ENCODE peak calls at places on chromosomes 7 and 10, in ten cellular contexts. One of them, this sample, is unnamed.

GRCh38 chr7:91550931-91551330 is 286.7 kb downstream of the FZD1 start:
- DNase-seq in stimulated activated CD8-positive, alpha-beta memory T cell treated with anti-CD3 and anti-CD28 coated beads, Interleukin-2, amount 100 ng/mL, for 48 hours: no peak
- DNase-seq in B cell: no peak
- DNase-seq in hepatic stellate cell: no peak
- DNase-seq in NCI-H1417: no peak
- DNase-seq in GDM1: no peak
- DNase-seq in Caki2: no peak
- DNase-seq in BJ: no peak
- DNase-seq in stimulated activated CD4-positive, alpha-beta T cell treated with anti-CD3 and anti-CD28 coated beads, Interleukin-12 subunit alpha, Interleukin-12 subunit beta, amount 100 ng/mL, for 48 hours: no peak
- DNase-seq in activated T-helper 1 cell treated with anti-CD3 and anti-CD28 coated beads, Interleukin-2, amount 50 U/mL, for 16 hours: no peak
- DNase-seq in this sample: no peak

GRCh38 chr7:35599642-35600041 is 95.3 kb downstream of the HERPUD2 start:
- DNase-seq in stimulated activated CD8-positive, alpha-beta memory T cell treated with anti-CD3 and anti-CD28 coated beads, Interleukin-2, amount 100 ng/mL, for 48 hours: no peak
- DNase-seq in B cell: no peak
- DNase-seq in hepatic stellate cell: no peak
- DNase-seq in NCI-H1417: no peak
- DNase-seq in GDM1: no peak
- DNase-seq in Caki2: no peak
- DNase-seq in BJ: no peak
- DNase-seq in stimulated activated CD4-positive, alpha-beta T cell treated with anti-CD3 and anti-CD28 coated beads, Interleukin-12 subunit alpha, Interleukin-12 subunit beta, amount 100 ng/mL, for 48 hours: no peak
- DNase-seq in activated T-helper 1 cell treated with anti-CD3 and anti-CD28 coated beads, Interleukin-2, amount 50 U/mL, for 16 hours: no peak
- DNase-seq in this sample: no peak

GRCh38 chr7:108147031-108147563 is 16.9 kb upstream of the LAMB4 start:
- DNase-seq in stimulated activated CD8-positive, alpha-beta memory T cell treated with anti-CD3 and anti-CD28 coated beads, Interleukin-2, amount 100 ng/mL, for 48 hours: no peak
- DNase-seq in B cell: no peak
- DNase-seq in hepatic stellate cell: no peak
- DNase-seq in NCI-H1417: peak; percentile 99
- DNase-seq in GDM1: no peak
- DNase-seq in Caki2: no peak
- DNase-seq in BJ: no peak
- DNase-seq in stimulated activated CD4-positive, alpha-beta T cell treated with anti-CD3 and anti-CD28 coated beads, Interleukin-12 subunit alpha, Interleukin-12 subunit beta, amount 100 ng/mL, for 48 hours: no peak
- DNase-seq in activated T-helper 1 cell treated with anti-CD3 and anti-CD28 coated beads, Interleukin-2, amount 50 U/mL, for 16 hours: no peak
- DNase-seq in this sample: no peak

GRCh38 chr7:103989785-103990775 is 622 bp upstream of the RELN start:
- DNase-seq in stimulated activated CD8-positive, alpha-beta memory T cell treated with anti-CD3 and anti-CD28 coated beads, Interleukin-2, amount 100 ng/mL, for 48 hours: no peak
- DNase-seq in B cell: peak; percentile 40
- DNase-seq in hepatic stellate cell: peak; percentile 62
- DNase-seq in NCI-H1417: peak; percentile 14
- DNase-seq in GDM1: no peak
- DNase-seq in Caki2: peak; percentile 77
- DNase-seq in BJ: no peak
- DNase-seq in stimulated activated CD4-positive, alpha-beta T cell treated with anti-CD3 and anti-CD28 coated beads, Interleukin-12 subunit alpha, Interleukin-12 subunit beta, amount 100 ng/mL, for 48 hours: no peak
- DNase-seq in activated T-helper 1 cell treated with anti-CD3 and anti-CD28 coated beads, Interleukin-2, amount 50 U/mL, for 16 hours: no peak
- DNase-seq in this sample: no peak

GRCh38 chr10:48199580-48200377 is 74.7 kb downstream of the FRMPD2 start:
- DNase-seq in stimulated activated CD8-positive, alpha-beta memory T cell treated with anti-CD3 and anti-CD28 coated beads, Interleukin-2, amount 100 ng/mL, for 48 hours: no peak
- DNase-seq in B cell: no peak
- DNase-seq in hepatic stellate cell: no peak
- DNase-seq in NCI-H1417: no peak
- DNase-seq in GDM1: no peak
- DNase-seq in Caki2: peak; percentile 85
- DNase-seq in BJ: peak; percentile 68
- DNase-seq in stimulated activated CD4-positive, alpha-beta T cell treated with anti-CD3 and anti-CD28 coated beads, Interleukin-12 subunit alpha, Interleukin-12 subunit beta, amount 100 ng/mL, for 48 hours: no peak
- DNase-seq in activated T-helper 1 cell treated with anti-CD3 and anti-CD28 coated beads, Interleukin-2, amount 50 U/mL, for 16 hours: no peak
- DNase-seq in this sample: no peak

GRCh38 chr10:5404188-5405041 is at the start of gene TUBAL3:
- DNase-seq in stimulated activated CD8-positive, alpha-beta memory T cell treated with anti-CD3 and anti-CD28 coated beads, Interleukin-2, amount 100 ng/mL, for 48 hours: no peak
- DNase-seq in B cell: no peak
- DNase-seq in hepatic stellate cell: no peak
- DNase-seq in NCI-H1417: no peak
- DNase-seq in GDM1: no peak
- DNase-seq in Caki2: no peak
- DNase-seq in BJ: no peak
- DNase-seq in stimulated activated CD4-positive, alpha-beta T cell treated with anti-CD3 and anti-CD28 coated beads, Interleukin-12 subunit alpha, Interleukin-12 subunit beta, amount 100 ng/mL, for 48 hours: no peak
- DNase-seq in activated T-helper 1 cell treated with anti-CD3 and anti-CD28 coated beads, Interleukin-2, amount 50 U/mL, for 16 hours: no peak
- DNase-seq in this sample: no peak

GRCh38 chr10:98268694-98269386 is 846 bp upstream of the LOXL4 start:
- DNase-seq in stimulated activated CD8-positive, alpha-beta memory T cell treated with anti-CD3 and anti-CD28 coated beads, Interleukin-2, amount 100 ng/mL, for 48 hours: no peak
- DNase-seq in B cell: no peak
- DNase-seq in hepatic stellate cell: peak; percentile 55
- DNase-seq in NCI-H1417: no peak
- DNase-seq in GDM1: no peak
- DNase-seq in Caki2: peak; percentile 25
- DNase-seq in BJ: no peak
- DNase-seq in stimulated activated CD4-positive, alpha-beta T cell treated with anti-CD3 and anti-CD28 coated beads, Interleukin-12 subunit alpha, Interleukin-12 subunit beta, amount 100 ng/mL, for 48 hours: no peak
- DNase-seq in activated T-helper 1 cell treated with anti-CD3 and anti-CD28 coated beads, Interleukin-2, amount 50 U/mL, for 16 hours: no peak
- DNase-seq in this sample: no peak

GRCh38 chr7:23712368-23713284 is 2.6 kb downstream of the STK31 start:
- DNase-seq in stimulated activated CD8-positive, alpha-beta memory T cell treated with anti-CD3 and anti-CD28 coated beads, Interleukin-2, amount 100 ng/mL, for 48 hours: no peak
- DNase-seq in B cell: peak; percentile 60
- DNase-seq in hepatic stellate cell: peak; percentile 55
- DNase-seq in NCI-H1417: peak; percentile 58
- DNase-seq in GDM1: no peak
- DNase-seq in Caki2: peak; percentile 53
- DNase-seq in BJ: no peak
- DNase-seq in stimulated activated CD4-positive, alpha-beta T cell treated with anti-CD3 and anti-CD28 coated beads, Interleukin-12 subunit alpha, Interleukin-12 subunit beta, amount 100 ng/mL, for 48 hours: no peak
- DNase-seq in activated T-helper 1 cell treated with anti-CD3 and anti-CD28 coated beads, Interleukin-2, amount 50 U/mL, for 16 hours: no peak
- DNase-seq in this sample: no peak

GRCh38 chr7:134513169-134513752 is 14.1 kb upstream of the AKR1B10 start:
- DNase-seq in stimulated activated CD8-positive, alpha-beta memory T cell treated with anti-CD3 and anti-CD28 coated beads, Interleukin-2, amount 100 ng/mL, for 48 hours: no peak
- DNase-seq in B cell: peak; percentile 34
- DNase-seq in hepatic stellate cell: peak; percentile 47
- DNase-seq in NCI-H1417: peak; percentile 54
- DNase-seq in GDM1: peak; percentile 3
- DNase-seq in Caki2: peak; percentile 55
- DNase-seq in BJ: no peak
- DNase-seq in stimulated activated CD4-positive, alpha-beta T cell treated with anti-CD3 and anti-CD28 coated beads, Interleukin-12 subunit alpha, Interleukin-12 subunit beta, amount 100 ng/mL, for 48 hours: peak; percentile 22
- DNase-seq in activated T-helper 1 cell treated with anti-CD3 and anti-CD28 coated beads, Interleukin-2, amount 50 U/mL, for 16 hours: no peak
- DNase-seq in this sample: peak; percentile 4

GRCh38 chr10:71888623-71889387 is 37.8 kb upstream of the PSAP start:
- DNase-seq in stimulated activated CD8-positive, alpha-beta memory T cell treated with anti-CD3 and anti-CD28 coated beads, Interleukin-2, amount 100 ng/mL, for 48 hours: peak; percentile 40
- DNase-seq in B cell: peak; percentile 88
- DNase-seq in hepatic stellate cell: peak; percentile 77
- DNase-seq in NCI-H1417: peak; percentile 30
- DNase-seq in GDM1: peak; percentile 58
- DNase-seq in Caki2: peak; percentile 90
- DNase-seq in BJ: peak; percentile 69
- DNase-seq in stimulated activated CD4-positive, alpha-beta T cell treated with anti-CD3 and anti-CD28 coated beads, Interleukin-12 subunit alpha, Interleukin-12 subunit beta, amount 100 ng/mL, for 48 hours: peak; percentile 39
- DNase-seq in activated T-helper 1 cell treated with anti-CD3 and anti-CD28 coated beads, Interleukin-2, amount 50 U/mL, for 16 hours: no peak
- DNase-seq in this sample: peak; percentile 54

GRCh38 chr10:121532465-121532864 is 65.8 kb downstream of the FGFR2 start:
- DNase-seq in stimulated activated CD8-positive, alpha-beta memory T cell treated with anti-CD3 and anti-CD28 coated beads, Interleukin-2, amount 100 ng/mL, for 48 hours: no peak
- DNase-seq in B cell: no peak
- DNase-seq in hepatic stellate cell: no peak
- DNase-seq in NCI-H1417: no peak
- DNase-seq in GDM1: no peak
- DNase-seq in Caki2: no peak
- DNase-seq in BJ: no peak
- DNase-seq in stimulated activated CD4-positive, alpha-beta T cell treated with anti-CD3 and anti-CD28 coated beads, Interleukin-12 subunit alpha, Interleukin-12 subunit beta, amount 100 ng/mL, for 48 hours: no peak
- DNase-seq in activated T-helper 1 cell treated with anti-CD3 and anti-CD28 coated beads, Interleukin-2, amount 50 U/mL, for 16 hours: no peak
- DNase-seq in this sample: no peak

GRCh38 chr7:138801256-138801655 is 3.3 kb upstream of the ATP6V0A4 start:
- DNase-seq in stimulated activated CD8-positive, alpha-beta memory T cell treated with anti-CD3 and anti-CD28 coated beads, Interleukin-2, amount 100 ng/mL, for 48 hours: no peak
- DNase-seq in B cell: no peak
- DNase-seq in hepatic stellate cell: no peak
- DNase-seq in NCI-H1417: no peak
- DNase-seq in GDM1: no peak
- DNase-seq in Caki2: no peak
- DNase-seq in BJ: no peak
- DNase-seq in stimulated activated CD4-positive, alpha-beta T cell treated with anti-CD3 and anti-CD28 coated beads, Interleukin-12 subunit alpha, Interleukin-12 subunit beta, amount 100 ng/mL, for 48 hours: no peak
- DNase-seq in activated T-helper 1 cell treated with anti-CD3 and anti-CD28 coated beads, Interleukin-2, amount 50 U/mL, for 16 hours: no peak
- DNase-seq in this sample: no peak

GRCh38 chr10:84208023-84208422 is 13.7 kb downstream of the CDHR1 start:
- DNase-seq in stimulated activated CD8-positive, alpha-beta memory T cell treated with anti-CD3 and anti-CD28 coated beads, Interleukin-2, amount 100 ng/mL, for 48 hours: no peak
- DNase-seq in B cell: no peak
- DNase-seq in hepatic stellate cell: no peak
- DNase-seq in NCI-H1417: no peak
- DNase-seq in GDM1: no peak
- DNase-seq in Caki2: no peak
- DNase-seq in BJ: no peak
- DNase-seq in stimulated activated CD4-positive, alpha-beta T cell treated with anti-CD3 and anti-CD28 coated beads, Interleukin-12 subunit alpha, Interleukin-12 subunit beta, amount 100 ng/mL, for 48 hours: no peak
- DNase-seq in activated T-helper 1 cell treated with anti-CD3 and anti-CD28 coated beads, Interleukin-2, amount 50 U/mL, for 16 hours: no peak
- DNase-seq in this sample: no peak

GRCh38 chr7:131190146-131190545 is 137.5 kb upstream of the MKLN1 start:
- DNase-seq in stimulated activated CD8-positive, alpha-beta memory T cell treated with anti-CD3 and anti-CD28 coated beads, Interleukin-2, amount 100 ng/mL, for 48 hours: no peak
- DNase-seq in B cell: no peak
- DNase-seq in hepatic stellate cell: no peak
- DNase-seq in NCI-H1417: no peak
- DNase-seq in GDM1: no peak
- DNase-seq in Caki2: peak; percentile 65
- DNase-seq in BJ: no peak
- DNase-seq in stimulated activated CD4-positive, alpha-beta T cell treated with anti-CD3 and anti-CD28 coated beads, Interleukin-12 subunit alpha, Interleukin-12 subunit beta, amount 100 ng/mL, for 48 hours: no peak
- DNase-seq in activated T-helper 1 cell treated with anti-CD3 and anti-CD28 coated beads, Interleukin-2, amount 50 U/mL, for 16 hours: no peak
- DNase-seq in this sample: no peak

GRCh38 chr7:27999829-28000228 is 180.8 kb downstream of the JAZF1 start:
- DNase-seq in stimulated activated CD8-positive, alpha-beta memory T cell treated with anti-CD3 and anti-CD28 coated beads, Interleukin-2, amount 100 ng/mL, for 48 hours: no peak
- DNase-seq in B cell: no peak
- DNase-seq in hepatic stellate cell: no peak
- DNase-seq in NCI-H1417: no peak
- DNase-seq in GDM1: no peak
- DNase-seq in Caki2: no peak
- DNase-seq in BJ: no peak
- DNase-seq in stimulated activated CD4-positive, alpha-beta T cell treated with anti-CD3 and anti-CD28 coated beads, Interleukin-12 subunit alpha, Interleukin-12 subunit beta, amount 100 ng/mL, for 48 hours: no peak
- DNase-seq in activated T-helper 1 cell treated with anti-CD3 and anti-CD28 coated beads, Interleukin-2, amount 50 U/mL, for 16 hours: no peak
- DNase-seq in this sample: no peak

GRCh38 chr10:17033529-17034250 is 95.9 kb downstream of the CUBN start:
- DNase-seq in stimulated activated CD8-positive, alpha-beta memory T cell treated with anti-CD3 and anti-CD28 coated beads, Interleukin-2, amount 100 ng/mL, for 48 hours: no peak
- DNase-seq in B cell: no peak
- DNase-seq in hepatic stellate cell: no peak
- DNase-seq in NCI-H1417: no peak
- DNase-seq in GDM1: no peak
- DNase-seq in Caki2: no peak
- DNase-seq in BJ: no peak
- DNase-seq in stimulated activated CD4-positive, alpha-beta T cell treated with anti-CD3 and anti-CD28 coated beads, Interleukin-12 subunit alpha, Interleukin-12 subunit beta, amount 100 ng/mL, for 48 hours: no peak
- DNase-seq in activated T-helper 1 cell treated with anti-CD3 and anti-CD28 coated beads, Interleukin-2, amount 50 U/mL, for 16 hours: no peak
- DNase-seq in this sample: no peak

GRCh38 chr10:70584941-70585544 is 17.5 kb downstream of the PRF1 start:
- DNase-seq in stimulated activated CD8-positive, alpha-beta memory T cell treated with anti-CD3 and anti-CD28 coated beads, Interleukin-2, amount 100 ng/mL, for 48 hours: no peak
- DNase-seq in B cell: no peak
- DNase-seq in hepatic stellate cell: no peak
- DNase-seq in NCI-H1417: peak; percentile 91
- DNase-seq in GDM1: peak; percentile 67
- DNase-seq in Caki2: no peak
- DNase-seq in BJ: no peak
- DNase-seq in stimulated activated CD4-positive, alpha-beta T cell treated with anti-CD3 and anti-CD28 coated beads, Interleukin-12 subunit alpha, Interleukin-12 subunit beta, amount 100 ng/mL, for 48 hours: no peak
- DNase-seq in activated T-helper 1 cell treated with anti-CD3 and anti-CD28 coated beads, Interleukin-2, amount 50 U/mL, for 16 hours: no peak
- DNase-seq in this sample: no peak

GRCh38 chr10:89476150-89476549 is 59.2 kb downstream of the SLC16A12 start:
- DNase-seq in stimulated activated CD8-positive, alpha-beta memory T cell treated with anti-CD3 and anti-CD28 coated beads, Interleukin-2, amount 100 ng/mL, for 48 hours: no peak
- DNase-seq in B cell: no peak
- DNase-seq in hepatic stellate cell: no peak
- DNase-seq in NCI-H1417: no peak
- DNase-seq in GDM1: no peak
- DNase-seq in Caki2: no peak
- DNase-seq in BJ: no peak
- DNase-seq in stimulated activated CD4-positive, alpha-beta T cell treated with anti-CD3 and anti-CD28 coated beads, Interleukin-12 subunit alpha, Interleukin-12 subunit beta, amount 100 ng/mL, for 48 hours: no peak
- DNase-seq in activated T-helper 1 cell treated with anti-CD3 and anti-CD28 coated beads, Interleukin-2, amount 50 U/mL, for 16 hours: no peak
- DNase-seq in this sample: no peak

GRCh38 chr10:101656915-101657314 is 38.1 kb downstream of the FBXW4 start:
- DNase-seq in stimulated activated CD8-positive, alpha-beta memory T cell treated with anti-CD3 and anti-CD28 coated beads, Interleukin-2, amount 100 ng/mL, for 48 hours: no peak
- DNase-seq in B cell: no peak
- DNase-seq in hepatic stellate cell: no peak
- DNase-seq in NCI-H1417: no peak
- DNase-seq in GDM1: no peak
- DNase-seq in Caki2: no peak
- DNase-seq in BJ: no peak
- DNase-seq in stimulated activated CD4-positive, alpha-beta T cell treated with anti-CD3 and anti-CD28 coated beads, Interleukin-12 subunit alpha, Interleukin-12 subunit beta, amount 100 ng/mL, for 48 hours: no peak
- DNase-seq in activated T-helper 1 cell treated with anti-CD3 and anti-CD28 coated beads, Interleukin-2, amount 50 U/mL, for 16 hours: no peak
- DNase-seq in this sample: no peak

GRCh38 chr10:13491747-13492360 is 37.0 kb downstream of the BEND7 start:
- DNase-seq in stimulated activated CD8-positive, alpha-beta memory T cell treated with anti-CD3 and anti-CD28 coated beads, Interleukin-2, amount 100 ng/mL, for 48 hours: no peak
- DNase-seq in B cell: no peak
- DNase-seq in hepatic stellate cell: no peak
- DNase-seq in NCI-H1417: no peak
- DNase-seq in GDM1: no peak
- DNase-seq in Caki2: no peak
- DNase-seq in BJ: no peak
- DNase-seq in stimulated activated CD4-positive, alpha-beta T cell treated with anti-CD3 and anti-CD28 coated beads, Interleukin-12 subunit alpha, Interleukin-12 subunit beta, amount 100 ng/mL, for 48 hours: no peak
- DNase-seq in activated T-helper 1 cell treated with anti-CD3 and anti-CD28 coated beads, Interleukin-2, amount 50 U/mL, for 16 hours: no peak
- DNase-seq in this sample: no peak

GRCh38 chr10:75514830-75515229 is 83.4 kb downstream of the LRMDA start:
- DNase-seq in stimulated activated CD8-positive, alpha-beta memory T cell treated with anti-CD3 and anti-CD28 coated beads, Interleukin-2, amount 100 ng/mL, for 48 hours: no peak
- DNase-seq in B cell: no peak
- DNase-seq in hepatic stellate cell: no peak
- DNase-seq in NCI-H1417: no peak
- DNase-seq in GDM1: no peak
- DNase-seq in Caki2: no peak
- DNase-seq in BJ: no peak
- DNase-seq in stimulated activated CD4-positive, alpha-beta T cell treated with anti-CD3 and anti-CD28 coated beads, Interleukin-12 subunit alpha, Interleukin-12 subunit beta, amount 100 ng/mL, for 48 hours: no peak
- DNase-seq in activated T-helper 1 cell treated with anti-CD3 and anti-CD28 coated beads, Interleukin-2, amount 50 U/mL, for 16 hours: no peak
- DNase-seq in this sample: no peak

GRCh38 chr10:132007681-132008080 is 26.0 kb upstream of the BNIP3 start:
- DNase-seq in stimulated activated CD8-positive, alpha-beta memory T cell treated with anti-CD3 and anti-CD28 coated beads, Interleukin-2, amount 100 ng/mL, for 48 hours: no peak
- DNase-seq in B cell: no peak
- DNase-seq in hepatic stellate cell: no peak
- DNase-seq in NCI-H1417: no peak
- DNase-seq in GDM1: no peak
- DNase-seq in Caki2: no peak
- DNase-seq in BJ: no peak
- DNase-seq in stimulated activated CD4-positive, alpha-beta T cell treated with anti-CD3 and anti-CD28 coated beads, Interleukin-12 subunit alpha, Interleukin-12 subunit beta, amount 100 ng/mL, for 48 hours: no peak
- DNase-seq in activated T-helper 1 cell treated with anti-CD3 and anti-CD28 coated beads, Interleukin-2, amount 50 U/mL, for 16 hours: no peak
- DNase-seq in this sample: no peak

GRCh38 chr7:141073641-141074161 is at the start of gene TMEM178B:
- DNase-seq in stimulated activated CD8-positive, alpha-beta memory T cell treated with anti-CD3 and anti-CD28 coated beads, Interleukin-2, amount 100 ng/mL, for 48 hours: no peak
- DNase-seq in B cell: peak; percentile 33
- DNase-seq in hepatic stellate cell: no peak
- DNase-seq in NCI-H1417: peak; percentile 51
- DNase-seq in GDM1: no peak
- DNase-seq in Caki2: no peak
- DNase-seq in BJ: no peak
- DNase-seq in stimulated activated CD4-positive, alpha-beta T cell treated with anti-CD3 and anti-CD28 coated beads, Interleukin-12 subunit alpha, Interleukin-12 subunit beta, amount 100 ng/mL, for 48 hours: no peak
- DNase-seq in activated T-helper 1 cell treated with anti-CD3 and anti-CD28 coated beads, Interleukin-2, amount 50 U/mL, for 16 hours: no peak
- DNase-seq in this sample: no peak